ENCODE peak calls at places on chromosomes 2 and 18, in four cellular contexts. One of them, this sample, is unnamed.
A peak's percentile ranks its signal among the peaks of the same experiment; 100 is the strongest.

GRCh38 chr2:152304845-152305244 is 30.1 kb upstream of the FMNL2 start:
- DNase-seq in GM12878: no peak
- DNase-seq in left lung: no peak
- DNase-seq in fibroblast of mammary gland: no peak
- DNase-seq in this sample: peak; percentile 77

GRCh38 chr2:69177063-69177771 is 164.2 kb downstream of the ANTXR1 start:
- DNase-seq in GM12878: no peak
- DNase-seq in left lung: peak; percentile 78
- DNase-seq in fibroblast of mammary gland: peak; percentile 88
- DNase-seq in this sample: peak; percentile 97

GRCh38 chr18:79591040-79591308 is 88.6 kb upstream of the CTDP1 start:
- DNase-seq in GM12878: no peak
- DNase-seq in left lung: no peak
- DNase-seq in fibroblast of mammary gland: no peak
- DNase-seq in this sample: no peak

GRCh38 chr18:48868468-48869466 is 82.0 kb downstream of the SMAD7 start:
- DNase-seq in GM12878: peak; percentile 96
- DNase-seq in left lung: no peak
- DNase-seq in fibroblast of mammary gland: peak; percentile 17
- DNase-seq in this sample: no peak

GRCh38 chr18:51120809-51121596 is 76.5 kb downstream of the MEX3C start:
- DNase-seq in GM12878: no peak
- DNase-seq in left lung: no peak
- DNase-seq in fibroblast of mammary gland: no peak
- DNase-seq in this sample: no peak

GRCh38 chr2:6856548-6856920 is 9.2 kb downstream of the CMPK2 start:
- DNase-seq in GM12878: no peak
- DNase-seq in left lung: no peak
- DNase-seq in fibroblast of mammary gland: no peak
- DNase-seq in this sample: no peak

GRCh38 chr18:9792565-9793226 is 84.6 kb downstream of the RAB31 start:
- DNase-seq in GM12878: no peak
- DNase-seq in left lung: no peak
- DNase-seq in fibroblast of mammary gland: no peak
- DNase-seq in this sample: no peak

GRCh38 chr2:24886640-24887324 is 33.3 kb downstream of the ADCY3 start:
- DNase-seq in GM12878: no peak
- DNase-seq in left lung: no peak
- DNase-seq in fibroblast of mammary gland: no peak
- DNase-seq in this sample: no peak

GRCh38 chr2:32711219-32711618 is 83.4 kb downstream of the TTC27 start:
- DNase-seq in GM12878: no peak
- DNase-seq in left lung: no peak
- DNase-seq in fibroblast of mammary gland: peak; percentile 94
- DNase-seq in this sample: peak; percentile 95

GRCh38 chr2:138201326-138201725 is 237.1 kb downstream of the HNMT start:
- DNase-seq in GM12878: no peak
- DNase-seq in left lung: no peak
- DNase-seq in fibroblast of mammary gland: peak; percentile 29
- DNase-seq in this sample: no peak

GRCh38 chr2:55839182-55839819 is 84.3 kb downstream of the EFEMP1 start:
- DNase-seq in GM12878: no peak
- DNase-seq in left lung: no peak
- DNase-seq in fibroblast of mammary gland: no peak
- DNase-seq in this sample: no peak

GRCh38 chr18:44973282-44973681 is 292.6 kb downstream of the SETBP1 start:
- DNase-seq in GM12878: no peak
- DNase-seq in left lung: no peak
- DNase-seq in fibroblast of mammary gland: peak; percentile 36
- DNase-seq in this sample: no peak

DNA sequence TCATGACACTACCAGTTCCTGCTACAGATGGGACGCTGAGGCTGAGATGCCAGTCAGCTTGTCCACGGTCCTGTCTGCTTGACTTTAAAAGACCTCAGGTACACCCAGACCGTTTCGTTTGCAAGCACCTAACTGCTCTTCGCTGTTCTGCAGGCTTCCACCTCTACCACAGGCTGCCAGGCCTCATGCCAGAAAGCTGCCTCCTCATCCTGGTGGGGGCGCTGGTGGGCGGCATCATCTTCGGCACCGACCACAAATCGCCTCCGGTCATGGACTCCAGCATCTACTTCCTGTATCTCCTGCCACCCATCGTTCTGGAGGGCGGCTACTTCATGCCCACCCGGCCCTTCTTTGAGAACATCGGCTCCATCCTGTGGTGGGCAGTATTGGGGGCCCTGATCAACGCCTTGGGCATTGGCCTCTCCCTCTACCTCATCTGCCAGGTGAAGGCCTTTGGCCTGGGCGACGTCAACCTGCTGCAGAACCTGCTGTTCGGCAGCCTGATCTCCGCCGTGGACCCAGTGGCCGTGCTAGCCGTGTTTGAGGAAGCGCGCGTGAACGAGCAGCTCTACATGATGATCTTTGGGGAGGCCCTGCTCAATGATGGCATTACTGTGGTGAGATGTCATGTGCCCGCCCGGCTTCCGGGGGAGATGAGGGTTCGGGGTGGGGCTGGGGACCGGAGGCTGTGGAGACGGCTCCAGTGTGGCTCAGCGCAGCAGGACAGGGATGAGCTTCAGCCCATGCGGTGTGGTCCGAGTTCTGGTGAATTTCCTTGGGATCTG is 5.9 kb downstream of the SLC9A4 start:
- DNase-seq in GM12878: no peak
- DNase-seq in left lung: no peak
- DNase-seq in fibroblast of mammary gland: no peak
- DNase-seq in this sample: no peak
- TF ChIP-seq CTCF in GM12878: no peak
- TF ChIP-seq CTCF in left lung: no peak
- TF ChIP-seq CTCF in fibroblast of mammary gland: no peak
- TF ChIP-seq CTCF in this sample: no peak

GRCh38 chr2:235960716-235961640 is 207.2 kb downstream of the GBX2 start:
- DNase-seq in GM12878: no peak
- DNase-seq in left lung: no peak
- DNase-seq in fibroblast of mammary gland: no peak
- DNase-seq in this sample: no peak
- H3K4me3 ChIP-seq in GM12878: no peak overlapping the region
- H3K4me3 ChIP-seq in left lung: no peak overlapping the region
- H3K4me3 ChIP-seq in fibroblast of mammary gland: no peak overlapping the region
- H3K4me3 ChIP-seq in this sample: no peak overlapping the region

DNA sequence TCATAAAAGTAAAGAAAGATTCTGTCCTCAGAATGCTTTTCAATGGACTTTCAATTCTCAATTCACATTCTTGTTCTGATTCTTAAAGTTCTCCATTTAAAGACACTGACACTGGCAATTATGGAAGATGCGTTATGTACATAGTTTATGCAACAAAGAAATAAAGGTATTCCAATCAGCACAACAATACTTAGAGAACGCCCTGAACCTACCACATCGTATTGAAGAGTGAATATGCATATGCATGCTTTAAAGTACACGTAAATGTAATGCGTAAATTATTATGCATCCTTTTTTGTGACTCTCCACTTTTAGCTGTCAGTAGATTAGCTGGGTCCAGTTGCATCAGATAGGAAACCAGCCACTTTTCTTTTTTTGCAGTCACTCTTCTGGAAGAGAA is 83.5 kb downstream of the RBM43 start:
- DNase-seq in GM12878: no peak
- DNase-seq in left lung: no peak
- DNase-seq in fibroblast of mammary gland: no peak
- DNase-seq in this sample: no peak
- TF ChIP-seq CTCF in GM12878: no peak
- TF ChIP-seq CTCF in left lung: no peak
- TF ChIP-seq CTCF in fibroblast of mammary gland: no peak
- TF ChIP-seq CTCF in this sample: no peak

DNA sequence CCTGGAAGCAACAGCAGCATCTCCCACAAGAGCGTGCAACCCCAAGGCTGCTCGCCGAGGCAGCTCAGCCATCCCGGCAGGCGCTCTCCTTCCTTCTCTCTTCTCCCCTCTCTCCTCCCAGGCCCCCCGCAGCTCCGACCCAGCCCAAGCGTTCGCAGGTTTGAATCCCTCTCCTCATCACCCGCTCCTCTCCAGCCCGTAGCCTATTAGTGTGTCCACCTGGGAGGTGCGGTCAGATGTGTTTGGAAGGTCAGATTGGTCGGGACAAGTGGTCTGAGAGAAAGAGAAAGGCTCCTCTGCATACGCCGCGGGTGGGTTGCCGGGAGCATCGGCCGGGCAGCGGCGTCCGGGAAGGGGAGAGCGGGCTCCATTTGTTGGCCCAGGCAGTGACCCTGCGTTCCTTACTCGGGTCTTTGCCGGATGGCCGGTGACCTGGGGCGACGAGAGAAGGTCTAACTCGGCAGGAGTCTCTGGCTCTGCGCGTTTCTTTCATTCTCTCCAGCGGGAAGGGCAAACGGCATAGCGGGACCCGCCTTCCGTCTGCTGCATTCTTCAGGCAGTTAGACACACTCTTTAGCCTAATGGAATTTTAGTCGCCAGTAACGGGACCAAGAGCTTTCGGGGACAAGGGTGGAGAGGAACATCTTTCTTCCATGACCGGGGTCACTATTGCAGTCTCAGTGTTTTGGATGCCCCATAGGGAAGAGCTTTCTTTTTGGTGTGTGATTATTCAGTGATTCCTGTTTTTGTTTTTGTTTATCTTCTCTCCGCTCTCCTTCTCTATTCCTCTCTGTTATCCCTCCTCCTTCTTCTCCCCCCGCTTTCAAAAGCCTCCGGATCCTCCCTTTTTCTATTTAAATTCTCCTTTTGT is 1.1 kb upstream of the TMEFF2 start:
- DNase-seq in GM12878: no peak
- DNase-seq in left lung: peak; percentile 76
- DNase-seq in fibroblast of mammary gland: peak; percentile 16
- DNase-seq in this sample: peak; percentile 22
- H3K4me3 ChIP-seq in GM12878: no peak overlapping the region
- H3K4me3 ChIP-seq in left lung: peak overlapping the region; percentile 30
- H3K4me3 ChIP-seq in fibroblast of mammary gland: peak overlapping the region; percentile 70
- H3K4me3 ChIP-seq in this sample: peak overlapping the region; percentile 74

This sample was measured in fibroblast of the aortic adventitia.